ENCODE peak calls at places on chromosomes 11 and 22, in nine cellular contexts. One of them, this sample, is unnamed.

GRCh38 chr11:68706237-68706636 is 21.9 kb downstream of the GAL start:
- DNase-seq in A549: no peak
- DNase-seq in fibroblast of lung: no peak
- DNase-seq in CD8-positive, alpha-beta T cell: no peak
- DNase-seq in brain microvascular endothelial cell: no peak
- DNase-seq in uterus: no peak
- DNase-seq in GM23338: peak
- DNase-seq in astrocyte of the cerebellum: no peak
- DNase-seq in neural progenitor cell: no peak
- DNase-seq in this sample: no peak

GRCh38 chr11:124197999-124198398 is 14.9 kb downstream of the OR10D3 start:
- DNase-seq in CD8-positive, alpha-beta T cell: no peak
- DNase-seq in uterus: no peak
- DNase-seq in fibroblast of lung: no peak
- DNase-seq in astrocyte of the cerebellum: no peak
- DNase-seq in brain microvascular endothelial cell: no peak
- DNase-seq in GM23338: no peak
- DNase-seq in neural progenitor cell: no peak
- DNase-seq in A549: no peak
- DNase-seq in this sample: no peak

GRCh38 chr22:47168441-47168840 is 406.0 kb downstream of the TBC1D22A start:
- DNase-seq in neural progenitor cell: no peak
- DNase-seq in CD8-positive, alpha-beta T cell: no peak
- DNase-seq in brain microvascular endothelial cell: no peak
- DNase-seq in uterus: no peak
- DNase-seq in astrocyte of the cerebellum: no peak
- DNase-seq in GM23338: no peak
- DNase-seq in fibroblast of lung: no peak
- DNase-seq in A549: no peak
- DNase-seq in this sample: no peak

GRCh38 chr11:106306942-106307341 is 229.5 kb downstream of the AASDHPPT start:
- DNase-seq in astrocyte of the cerebellum: no peak
- DNase-seq in A549: no peak
- DNase-seq in uterus: no peak
- DNase-seq in CD8-positive, alpha-beta T cell: no peak
- DNase-seq in neural progenitor cell: no peak
- DNase-seq in GM23338: no peak
- DNase-seq in brain microvascular endothelial cell: no peak
- DNase-seq in fibroblast of lung: peak
- DNase-seq in this sample: no peak

GRCh38 chr11:68963779-68964178 is 17.0 kb downstream of the MRGPRD start:
- DNase-seq in CD8-positive, alpha-beta T cell: no peak
- DNase-seq in astrocyte of the cerebellum: no peak
- DNase-seq in fibroblast of lung: no peak
- DNase-seq in uterus: peak
- DNase-seq in A549: no peak
- DNase-seq in brain microvascular endothelial cell: no peak
- DNase-seq in neural progenitor cell: no peak
- DNase-seq in GM23338: no peak
- DNase-seq in this sample: no peak

GRCh38 chr11:13772223-13773046 is 104.0 kb downstream of the FAR1 start:
- DNase-seq in A549: peak
- DNase-seq in GM23338: peak
- DNase-seq in astrocyte of the cerebellum: peak
- DNase-seq in neural progenitor cell: peak
- DNase-seq in uterus: no peak
- DNase-seq in brain microvascular endothelial cell: peak
- DNase-seq in fibroblast of lung: peak
- DNase-seq in CD8-positive, alpha-beta T cell: peak
- DNase-seq in this sample: peak

GRCh38 chr11:68165601-68166000 is 44.4 kb upstream of the CHKA start:
- DNase-seq in neural progenitor cell: no peak
- DNase-seq in A549: no peak
- DNase-seq in astrocyte of the cerebellum: no peak
- DNase-seq in uterus: no peak
- DNase-seq in CD8-positive, alpha-beta T cell: no peak
- DNase-seq in brain microvascular endothelial cell: no peak
- DNase-seq in fibroblast of lung: no peak
- DNase-seq in GM23338: no peak
- DNase-seq in this sample: no peak

GRCh38 chr11:57157624-57158023 is 24.1 kb upstream of the LRRC55 start:
- DNase-seq in neural progenitor cell: no peak
- DNase-seq in GM23338: no peak
- DNase-seq in uterus: no peak
- DNase-seq in CD8-positive, alpha-beta T cell: no peak
- DNase-seq in astrocyte of the cerebellum: no peak
- DNase-seq in A549: no peak
- DNase-seq in fibroblast of lung: no peak
- DNase-seq in brain microvascular endothelial cell: no peak
- DNase-seq in this sample: no peak

GRCh38 chr11:15197696-15198095 is 83.0 kb downstream of the INSC start:
- DNase-seq in astrocyte of the cerebellum: no peak
- DNase-seq in A549: no peak
- DNase-seq in CD8-positive, alpha-beta T cell: no peak
- DNase-seq in neural progenitor cell: no peak
- DNase-seq in fibroblast of lung: peak
- DNase-seq in brain microvascular endothelial cell: no peak
- DNase-seq in uterus: no peak
- DNase-seq in GM23338: no peak
- DNase-seq in this sample: no peak

GRCh38 chr11:536841-537621 is at the start of gene LRRC56:
- DNase-seq in GM23338: peak
- DNase-seq in astrocyte of the cerebellum: peak
- DNase-seq in fibroblast of lung: peak
- DNase-seq in uterus: peak
- DNase-seq in A549: peak
- DNase-seq in CD8-positive, alpha-beta T cell: peak
- DNase-seq in brain microvascular endothelial cell: peak
- DNase-seq in neural progenitor cell: peak
- DNase-seq in this sample: peak

GRCh38 chr22:40746428-40747220 is 67.3 kb downstream of the MCHR1 start:
- DNase-seq in A549: no peak
- DNase-seq in CD8-positive, alpha-beta T cell: no peak
- DNase-seq in brain microvascular endothelial cell: no peak
- DNase-seq in astrocyte of the cerebellum: no peak
- DNase-seq in fibroblast of lung: no peak
- DNase-seq in uterus: no peak
- DNase-seq in neural progenitor cell: no peak
- DNase-seq in GM23338: no peak
- DNase-seq in this sample: no peak
- H3K4me3 ChIP-seq in A549: peak
- H3K4me3 ChIP-seq in CD8-positive, alpha-beta T cell: no peak
- H3K4me3 ChIP-seq in brain microvascular endothelial cell: no peak
- H3K4me3 ChIP-seq in astrocyte of the cerebellum: no peak
- H3K4me3 ChIP-seq in fibroblast of lung: no peak
- H3K4me3 ChIP-seq in uterus: no peak
- H3K4me3 ChIP-seq in neural progenitor cell: no peak
- H3K4me3 ChIP-seq in GM23338: no peak
- H3K4me3 ChIP-seq in this sample: no peak

GRCh38 chr22:45340323-45340722 is 30.6 kb downstream of the FAM118A start:
- DNase-seq in neural progenitor cell: no peak
- DNase-seq in uterus: no peak
- DNase-seq in astrocyte of the cerebellum: no peak
- DNase-seq in brain microvascular endothelial cell: no peak
- DNase-seq in A549: no peak
- DNase-seq in CD8-positive, alpha-beta T cell: no peak
- DNase-seq in GM23338: no peak
- DNase-seq in fibroblast of lung: no peak
- DNase-seq in this sample: no peak

GRCh38 chr22:45344339-45344738 is 34.6 kb downstream of the FAM118A start:
- DNase-seq in CD8-positive, alpha-beta T cell: no peak
- DNase-seq in GM23338: peak
- DNase-seq in neural progenitor cell: peak
- DNase-seq in fibroblast of lung: peak
- DNase-seq in astrocyte of the cerebellum: no peak
- DNase-seq in A549: peak
- DNase-seq in uterus: no peak
- DNase-seq in brain microvascular endothelial cell: no peak
- DNase-seq in this sample: no peak

GRCh38 chr22:45338795-45339194 is 29.1 kb downstream of the FAM118A start:
- DNase-seq in fibroblast of lung: no peak
- DNase-seq in neural progenitor cell: no peak
- DNase-seq in astrocyte of the cerebellum: no peak
- DNase-seq in CD8-positive, alpha-beta T cell: no peak
- DNase-seq in uterus: no peak
- DNase-seq in brain microvascular endothelial cell: no peak
- DNase-seq in A549: no peak
- DNase-seq in GM23338: no peak
- DNase-seq in this sample: no peak

GRCh38 chr22:45343143-45343542 is 33.4 kb downstream of the FAM118A start:
- DNase-seq in fibroblast of lung: no peak
- DNase-seq in uterus: no peak
- DNase-seq in A549: no peak
- DNase-seq in brain microvascular endothelial cell: no peak
- DNase-seq in neural progenitor cell: no peak
- DNase-seq in GM23338: no peak
- DNase-seq in astrocyte of the cerebellum: no peak
- DNase-seq in CD8-positive, alpha-beta T cell: no peak
- DNase-seq in this sample: no peak

GRCh38 chr22:45341503-45341902 is 31.8 kb downstream of the FAM118A start:
- DNase-seq in brain microvascular endothelial cell: no peak
- DNase-seq in astrocyte of the cerebellum: no peak
- DNase-seq in GM23338: no peak
- DNase-seq in fibroblast of lung: no peak
- DNase-seq in neural progenitor cell: no peak
- DNase-seq in A549: no peak
- DNase-seq in uterus: no peak
- DNase-seq in CD8-positive, alpha-beta T cell: no peak
- DNase-seq in this sample: no peak
- H3K4me3 ChIP-seq in brain microvascular endothelial cell: no peak
- H3K4me3 ChIP-seq in astrocyte of the cerebellum: no peak
- H3K4me3 ChIP-seq in GM23338: no peak
- H3K4me3 ChIP-seq in fibroblast of lung: no peak
- H3K4me3 ChIP-seq in neural progenitor cell: no peak
- H3K4me3 ChIP-seq in A549: no peak
- H3K4me3 ChIP-seq in uterus: no peak
- H3K4me3 ChIP-seq in CD8-positive, alpha-beta T cell: no peak
- H3K4me3 ChIP-seq in this sample: no peak

GRCh38 chr11:112377946-112378345 is 117.3 kb upstream of the PLET1 start:
- DNase-seq in brain microvascular endothelial cell: no peak
- DNase-seq in A549: no peak
- DNase-seq in neural progenitor cell: no peak
- DNase-seq in fibroblast of lung: no peak
- DNase-seq in CD8-positive, alpha-beta T cell: no peak
- DNase-seq in uterus: no peak
- DNase-seq in astrocyte of the cerebellum: no peak
- DNase-seq in GM23338: no peak
- DNase-seq in this sample: no peak
- H3K4me3 ChIP-seq in brain microvascular endothelial cell: no peak
- H3K4me3 ChIP-seq in A549: no peak
- H3K4me3 ChIP-seq in neural progenitor cell: no peak
- H3K4me3 ChIP-seq in fibroblast of lung: no peak
- H3K4me3 ChIP-seq in CD8-positive, alpha-beta T cell: no peak
- H3K4me3 ChIP-seq in uterus: no peak
- H3K4me3 ChIP-seq in astrocyte of the cerebellum: no peak
- H3K4me3 ChIP-seq in GM23338: no peak
- H3K4me3 ChIP-seq in this sample: no peak

DNA sequence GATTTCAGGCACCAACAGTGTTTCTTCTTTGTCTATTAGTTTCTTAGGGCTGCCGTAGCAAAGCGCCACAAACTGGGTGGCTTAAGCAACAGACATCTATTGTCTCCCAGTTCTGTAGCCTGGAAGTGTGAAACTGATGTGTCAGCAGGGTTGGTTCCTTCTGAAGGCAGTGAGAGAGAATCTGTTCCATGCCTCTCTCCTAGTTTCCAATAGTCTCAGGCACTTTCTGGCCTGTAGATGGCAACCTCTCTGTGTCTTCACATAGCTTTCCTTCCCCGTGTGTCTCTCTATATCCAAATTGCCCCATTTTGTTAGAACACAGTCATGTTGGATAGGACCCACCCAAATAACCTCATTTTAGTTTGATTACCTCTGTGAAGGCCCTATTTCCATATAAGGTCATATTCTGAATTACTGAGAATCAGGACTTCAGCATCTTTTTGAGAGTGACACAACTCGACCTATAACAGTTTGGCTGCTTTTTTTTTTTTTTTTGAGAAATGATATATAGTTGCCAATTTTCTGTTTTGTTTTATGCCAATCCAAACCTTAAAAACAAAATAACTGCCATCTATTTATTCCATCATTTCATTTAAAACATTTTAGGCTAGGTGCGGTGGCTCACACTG is 108.2 kb downstream of the SLC36A4 start:
- DNase-seq in brain microvascular endothelial cell: peak
- DNase-seq in uterus: no peak
- DNase-seq in CD8-positive, alpha-beta T cell: no peak
- DNase-seq in fibroblast of lung: peak
- DNase-seq in A549: peak
- DNase-seq in astrocyte of the cerebellum: peak
- DNase-seq in GM23338: peak
- DNase-seq in neural progenitor cell: peak
- DNase-seq in this sample: peak
- H3K4me3 ChIP-seq in brain microvascular endothelial cell: no peak
- H3K4me3 ChIP-seq in uterus: no peak
- H3K4me3 ChIP-seq in CD8-positive, alpha-beta T cell: no peak
- H3K4me3 ChIP-seq in fibroblast of lung: no peak
- H3K4me3 ChIP-seq in A549: no peak
- H3K4me3 ChIP-seq in astrocyte of the cerebellum: no peak
- H3K4me3 ChIP-seq in GM23338: no peak
- H3K4me3 ChIP-seq in neural progenitor cell: no peak
- H3K4me3 ChIP-seq in this sample: no peak

DNA sequence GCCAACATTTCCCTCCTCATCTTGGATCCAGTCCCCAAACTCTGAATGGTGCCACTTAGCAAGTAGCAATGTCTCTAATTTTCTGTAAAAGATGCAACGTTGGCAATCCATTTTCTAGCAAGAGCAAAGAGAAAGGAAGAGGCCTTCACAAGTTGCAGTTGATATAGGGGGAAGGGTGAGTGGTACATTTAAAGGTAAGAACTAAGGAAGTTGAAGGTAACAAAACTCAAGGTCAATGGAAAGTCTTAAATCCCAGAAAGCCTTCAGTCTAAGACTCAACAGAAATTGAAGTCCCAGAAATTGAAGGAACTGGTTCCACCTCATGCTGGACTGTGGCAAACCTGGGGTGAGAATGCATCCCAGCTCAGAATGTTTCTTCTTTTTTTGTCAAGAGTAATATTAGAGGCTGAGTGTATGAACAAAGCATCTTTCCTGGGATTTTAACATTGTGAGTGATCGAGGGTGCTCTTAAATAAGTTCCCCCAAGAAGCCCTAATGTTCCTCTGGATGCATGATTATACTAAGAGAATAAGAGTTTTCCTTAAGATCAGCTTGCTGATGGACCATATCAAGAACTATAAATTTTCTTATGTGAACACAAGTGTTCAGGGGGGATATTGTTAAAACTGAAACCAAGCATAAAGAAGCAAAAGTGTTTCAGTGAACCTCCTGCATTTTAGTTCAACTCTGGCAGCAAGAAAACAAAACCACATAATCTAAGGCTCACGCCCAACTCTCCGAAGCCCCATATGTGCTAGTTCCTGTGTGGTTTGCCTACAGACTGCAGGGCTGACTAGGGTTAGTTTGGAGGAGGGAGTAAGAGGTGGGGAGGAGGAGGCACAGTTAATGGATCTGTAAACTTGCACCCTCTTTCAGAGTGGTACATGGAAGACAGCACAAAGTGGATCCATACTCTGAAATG is at the start of gene GRAP2:
- DNase-seq in brain microvascular endothelial cell: no peak
- DNase-seq in CD8-positive, alpha-beta T cell: peak
- DNase-seq in uterus: no peak
- DNase-seq in astrocyte of the cerebellum: no peak
- DNase-seq in neural progenitor cell: no peak
- DNase-seq in A549: no peak
- DNase-seq in fibroblast of lung: no peak
- DNase-seq in GM23338: no peak
- DNase-seq in this sample: no peak
- H3K4me3 ChIP-seq in brain microvascular endothelial cell: no peak
- H3K4me3 ChIP-seq in CD8-positive, alpha-beta T cell: peak
- H3K4me3 ChIP-seq in uterus: no peak
- H3K4me3 ChIP-seq in astrocyte of the cerebellum: no peak
- H3K4me3 ChIP-seq in neural progenitor cell: no peak
- H3K4me3 ChIP-seq in A549: no peak
- H3K4me3 ChIP-seq in fibroblast of lung: no peak
- H3K4me3 ChIP-seq in GM23338: no peak
- H3K4me3 ChIP-seq in this sample: no peak

GRCh38 chr22:37744589-37744988 is 47.7 kb downstream of the TRIOBP start:
- DNase-seq in neural progenitor cell: no peak
- DNase-seq in CD8-positive, alpha-beta T cell: no peak
- DNase-seq in brain microvascular endothelial cell: no peak
- DNase-seq in fibroblast of lung: no peak
- DNase-seq in astrocyte of the cerebellum: no peak
- DNase-seq in A549: no peak
- DNase-seq in GM23338: no peak
- DNase-seq in uterus: no peak
- DNase-seq in this sample: no peak
- H3K4me3 ChIP-seq in neural progenitor cell: no peak
- H3K4me3 ChIP-seq in CD8-positive, alpha-beta T cell: no peak
- H3K4me3 ChIP-seq in brain microvascular endothelial cell: no peak
- H3K4me3 ChIP-seq in fibroblast of lung: no peak
- H3K4me3 ChIP-seq in astrocyte of the cerebellum: no peak
- H3K4me3 ChIP-seq in A549: peak
- H3K4me3 ChIP-seq in GM23338: no peak
- H3K4me3 ChIP-seq in uterus: no peak
- H3K4me3 ChIP-seq in this sample: no peak

This sample was measured in skeletal muscle cell.